ENCODE peak calls at places on chromosomes 5 and 9, in six cellular contexts. One of them, this sample, is unnamed.

GRCh38 chr5:21817668-21818419 is 1035.3 kb downstream of the CDH12 start:
- DNase-seq in Peyer's patch: no peak
- DNase-seq in NT2/D1: no peak
- DNase-seq in NCI-H774: no peak
- DNase-seq in cardiac fibroblast: peak
- DNase-seq in RCC 7860: peak
- DNase-seq in this sample: no peak

GRCh38 chr5:112210430-112211005 is 208.6 kb downstream of the EPB41L4A start:
- DNase-seq in cardiac fibroblast: peak
- DNase-seq in NT2/D1: no peak
- DNase-seq in NCI-H774: peak
- DNase-seq in Peyer's patch: peak
- DNase-seq in RCC 7860: peak
- DNase-seq in this sample: peak

GRCh38 chr5:170110403-170111087 is 4.8 kb downstream of the FOXI1 start:
- DNase-seq in NT2/D1: no peak
- DNase-seq in NCI-H774: no peak
- DNase-seq in RCC 7860: no peak
- DNase-seq in Peyer's patch: no peak
- DNase-seq in cardiac fibroblast: no peak
- DNase-seq in this sample: no peak

GRCh38 chr9:109369285-109369684 is 48.4 kb upstream of the EPB41L4B start:
- DNase-seq in NT2/D1: no peak
- DNase-seq in NCI-H774: no peak
- DNase-seq in RCC 7860: no peak
- DNase-seq in cardiac fibroblast: no peak
- DNase-seq in Peyer's patch: no peak
- DNase-seq in this sample: no peak

GRCh38 chr5:123285122-123286011 is 137.8 kb downstream of the CEP120 start:
- DNase-seq in NCI-H774: no peak
- DNase-seq in RCC 7860: no peak
- DNase-seq in NT2/D1: no peak
- DNase-seq in cardiac fibroblast: peak
- DNase-seq in Peyer's patch: no peak
- DNase-seq in this sample: no peak

GRCh38 chr9:100472725-100473261 is at the start of gene TMEFF1:
- DNase-seq in cardiac fibroblast: no peak
- DNase-seq in NT2/D1: peak
- DNase-seq in Peyer's patch: no peak
- DNase-seq in NCI-H774: peak
- DNase-seq in RCC 7860: no peak
- DNase-seq in this sample: no peak

GRCh38 chr9:137956688-137957385 is 79.3 kb downstream of the CACNA1B start:
- DNase-seq in NCI-H774: no peak
- DNase-seq in RCC 7860: no peak
- DNase-seq in NT2/D1: no peak
- DNase-seq in Peyer's patch: peak
- DNase-seq in cardiac fibroblast: no peak
- DNase-seq in this sample: no peak

GRCh38 chr5:66144799-66145390 is 795 bp downstream of the SREK1 start:
- DNase-seq in NT2/D1: no peak
- DNase-seq in NCI-H774: no peak
- DNase-seq in Peyer's patch: no peak
- DNase-seq in RCC 7860: peak
- DNase-seq in cardiac fibroblast: no peak
- DNase-seq in this sample: no peak

GRCh38 chr5:151699071-151699901 is 12.6 kb upstream of the SPARC start:
- DNase-seq in cardiac fibroblast: peak
- DNase-seq in NCI-H774: no peak
- DNase-seq in RCC 7860: peak
- DNase-seq in Peyer's patch: peak
- DNase-seq in NT2/D1: peak
- DNase-seq in this sample: peak

This sample was measured in sciatic nerve.